ENCODE peak calls at places on chromosomes 12 and 14, in four cellular contexts. R is endothelial cell of umbilical vein, E is breast epithelium, X is K562. P is an unnamed sample. For H3K9me3, the result is how much of the 10 kb centered on the place peaks cover.

GRCh38 chr12:59723520-59723919 is 127.7 kb downstream of the SLC16A7 start:
- DNase-seq in E (no peak), R (no peak), X (no peak), P (no peak)

GRCh38 chr14:65258391-65258790 is 154.1 kb upstream of the FUT8 start:
- DNase-seq in E (no peak), X (no peak), R (peak), P (no peak)

GRCh38 chr14:106436310-106436905 is 910.0 kb downstream of the TMEM121 start:
- DNase-seq in E (no peak), X (peak), R (no peak), P (no peak)

GRCh38 chr12:68185598-68185997 is 26.1 kb upstream of the IFNG start:
- DNase-seq in R (no peak), E (no peak), X (no peak), P (no peak)

GRCh38 chr14:37034410-37035285 is 137.8 kb downstream of the SLC25A21 start:
- DNase-seq in R (no peak), E (no peak), X (no peak), P (no peak)

GRCh38 chr14:92532490-92533163 is 19.0 kb downstream of the RIN3 start:
- DNase-seq in R (no peak), E (no peak), X (no peak), P (no peak)

GRCh38 chr12:115042341-115042740 is 358.4 kb upstream of the TBX3 start:
- DNase-seq in R (no peak), X (no peak), E (no peak), P (no peak)

GRCh38 chr14:104707629-104708595 is 16.1 kb upstream of the ADSS1 start:
- DNase-seq in R (no peak), E (no peak), X (no peak), P (no peak)

GRCh38 chr14:42930058-42930457 is 1323.4 kb downstream of the LRFN5 start:
- DNase-seq in X (no peak), E (no peak), R (no peak), P (no peak)
- H3K9me3 ChIP-seq in X (under half), E (under half), R (under half), P (under half)

DNA sequence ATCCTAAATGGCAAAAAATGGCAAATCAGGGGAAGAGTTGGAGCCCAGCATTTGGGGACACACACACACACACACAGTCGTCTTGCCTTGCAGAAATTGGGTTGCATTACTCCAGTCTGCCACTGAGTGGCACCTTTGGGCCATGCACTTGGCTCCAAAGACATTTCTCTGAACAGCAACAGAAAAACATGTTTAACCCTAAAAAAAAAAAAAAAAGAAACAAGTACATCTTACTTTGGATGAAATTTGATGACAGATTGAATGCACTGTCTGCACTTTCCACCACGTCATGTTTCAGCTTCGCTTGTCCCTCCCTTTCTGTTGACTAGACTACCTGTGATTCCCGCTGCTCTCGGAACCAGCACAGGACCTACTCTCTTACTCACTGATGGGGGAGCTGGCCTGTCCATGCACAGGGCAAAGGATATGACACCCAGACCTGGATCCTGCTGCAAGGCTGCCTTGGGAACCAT is 376.9 kb downstream of the DPF3 start:
- DNase-seq in E (peak), X (peak), R (peak), P (no peak)
- H3K4me3 ChIP-seq in E (no peak), X (no peak), R (no peak), P (no peak)

DNA sequence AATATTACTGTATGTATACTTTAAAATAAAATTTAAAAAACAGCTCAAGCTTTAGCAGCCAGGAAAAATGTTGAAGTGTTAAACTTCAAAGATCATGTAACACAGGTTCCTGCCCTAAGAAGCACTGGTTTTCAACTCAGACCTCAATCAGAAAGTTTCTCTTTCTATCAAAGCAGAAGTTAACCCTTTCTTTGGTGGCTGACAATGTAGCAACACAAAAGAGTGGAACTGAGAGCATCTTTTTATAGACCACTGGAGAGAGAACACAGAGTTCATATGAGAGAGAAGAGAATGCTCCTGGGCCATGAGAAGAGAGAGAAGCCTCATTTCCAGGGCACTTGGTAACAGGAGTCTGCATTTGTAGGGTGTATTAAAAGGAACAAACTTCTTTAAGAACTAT is 42.2 kb upstream of the KTN1 start:
- DNase-seq in R (no peak), X (no peak), E (no peak), P (no peak)
- TF ChIP-seq POLR2AphosphoS5 in R (no peak), X (no peak), E (no peak), P (no peak)

DNA sequence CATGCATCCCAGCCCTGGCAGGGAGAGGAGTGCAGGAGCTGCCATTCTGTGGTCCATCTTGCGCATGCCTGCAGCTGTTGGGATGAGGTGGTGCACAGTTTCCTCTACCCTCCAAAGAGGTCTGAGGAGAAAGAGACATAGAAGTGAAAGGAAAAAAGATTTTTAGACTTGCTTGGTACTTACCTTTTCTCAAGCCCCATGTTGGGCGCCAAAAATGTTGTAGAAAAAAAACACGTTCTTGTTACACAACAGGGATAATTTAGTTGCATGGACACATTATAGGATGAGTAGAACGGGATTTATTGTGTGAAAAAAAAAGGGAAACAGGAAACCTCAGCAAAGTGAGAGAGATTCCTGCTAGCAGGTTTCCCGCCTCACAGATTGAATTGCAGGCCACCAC is 244.4 kb upstream of the GARIN2 start:
- DNase-seq in E (no peak), R (peak), X (no peak), P (no peak)
- H3K9me3 ChIP-seq in E (under half), R (under half), X (under half), P (under half)

DNA sequence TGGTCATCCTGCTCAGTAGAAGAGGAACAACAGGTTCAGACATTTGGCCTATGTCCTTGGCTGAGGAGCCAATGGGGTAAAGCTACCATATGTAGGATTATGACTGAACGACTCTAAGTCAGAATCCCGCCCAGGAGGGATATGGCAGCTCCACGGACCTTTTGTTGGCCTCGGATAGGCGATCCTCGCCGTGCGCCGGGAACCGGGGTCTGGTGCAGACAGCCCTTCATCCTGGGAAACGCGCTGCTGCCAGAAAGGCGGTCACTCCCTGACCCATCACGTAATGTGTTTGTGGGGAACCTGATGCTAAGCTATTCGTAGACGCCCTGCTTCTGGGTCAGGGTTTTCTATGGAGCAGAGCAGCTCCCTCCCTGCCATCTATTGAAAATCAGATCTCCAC is 178.9 kb upstream of the ALG10B start:
- DNase-seq in E (no peak), X (no peak), R (no peak), P (no peak)
- H3K4me3 ChIP-seq in E (no peak), X (no peak), R (no peak), P (peak)

GRCh38 chr12:65608319-65608916 is 215.9 kb upstream of the HMGA2 start:
- DNase-seq in E (no peak), R (no peak), X (no peak), P (no peak)

GRCh38 chr12:65605019-65605418 is 219.3 kb upstream of the HMGA2 start:
- DNase-seq in E (no peak), R (peak), X (no peak), P (no peak)

GRCh38 chr12:65607271-65607880 is 216.9 kb upstream of the HMGA2 start:
- DNase-seq in E (peak), X (no peak), R (peak), P (no peak)

GRCh38 chr12:65603428-65604351 is 220.6 kb upstream of the HMGA2 start:
- DNase-seq in X (peak), E (no peak), R (peak), P (no peak)

DNA sequence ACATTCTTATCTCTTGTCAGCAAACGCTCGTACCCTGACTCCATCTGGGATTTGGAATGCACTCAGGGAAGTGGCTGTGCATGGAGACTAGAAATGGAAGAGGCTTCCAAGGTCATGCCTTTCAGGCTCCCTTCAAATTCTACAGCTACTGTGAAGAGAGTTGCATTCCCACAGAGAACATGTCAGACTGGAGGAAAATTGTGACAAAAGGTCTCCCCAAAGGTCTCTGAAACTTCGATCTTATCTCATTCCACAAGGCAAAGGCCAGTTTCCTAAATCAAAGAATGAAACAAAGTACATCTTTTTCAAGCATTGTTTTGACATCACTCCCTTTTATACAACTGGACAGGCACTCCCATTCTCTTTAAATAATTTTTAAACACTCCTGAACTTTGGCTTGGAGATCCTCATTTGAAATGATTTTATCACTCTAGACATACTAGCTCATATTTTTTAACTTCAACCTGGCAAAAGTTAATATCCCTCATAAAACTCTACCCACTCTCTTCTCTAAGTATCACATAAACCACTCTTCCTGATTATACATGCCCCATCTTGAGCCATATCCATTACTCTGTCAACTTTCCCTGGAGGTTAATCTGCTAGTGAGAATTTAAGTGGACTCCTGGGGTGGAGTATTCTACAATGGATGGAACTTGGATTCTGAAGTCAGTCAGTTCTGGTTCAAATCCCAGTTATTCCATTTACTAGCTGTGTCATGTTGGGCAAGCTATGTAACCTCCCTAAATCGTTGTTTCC is 218.1 kb upstream of the HMGA2 start:
- DNase-seq in X (peak), E (no peak), R (no peak), P (no peak)
- TF ChIP-seq POLR2AphosphoS5 in X (no peak), E (no peak), R (no peak), P (no peak)

GRCh38 chr12:17344649-17345048 is 738.7 kb upstream of the LMO3 start:
- DNase-seq in E (no peak), R (no peak), X (no peak), P (no peak)

GRCh38 chr12:17348311-17348710 is 741.7 kb downstream of the RERGL start:
- DNase-seq in E (no peak), R (no peak), X (no peak), P (no peak)

GRCh38 chr12:17342381-17342961 is 736.5 kb upstream of the LMO3 start:
- DNase-seq in R (no peak), X (no peak), E (no peak), P (no peak)
- H3K9me3 ChIP-seq in R (under half), X (under half), E (under half), P (under half)

GRCh38 chr14:89911018-89911919 is 43.3 kb downstream of the EFCAB11 start:
- DNase-seq in R (peak), E (no peak), X (no peak), P (no peak)
- H3K4me3 ChIP-seq in R (no peak), E (no peak), X (no peak), P (no peak)

P was measured in suprapubic skin.